ENCODE peak calls at places on chromosomes 6 and 20, in four cellular contexts. One of them, this sample, is unnamed. For H3K9me3, the result is how much of the 10 kb centered on the place peaks cover.

GRCh38 chr6:82331031-82331773 is 32.4 kb upstream of the TPBG start:
- DNase-seq in stomach: no peak
- DNase-seq in pancreas: no peak
- DNase-seq in PC-3: peak
- DNase-seq in this sample: no peak

GRCh38 chr6:128284128-128284527 is 236.3 kb downstream of the PTPRK start:
- DNase-seq in PC-3: no peak
- DNase-seq in stomach: no peak
- DNase-seq in pancreas: no peak
- DNase-seq in this sample: no peak

GRCh38 chr6:25418463-25419052 is 139.4 kb downstream of the CARMIL1 start:
- DNase-seq in PC-3: peak
- DNase-seq in pancreas: no peak
- DNase-seq in stomach: no peak
- DNase-seq in this sample: no peak

GRCh38 chr6:140897804-140898573 is 1234.7 kb upstream of the GJE1 start:
- DNase-seq in PC-3: no peak
- DNase-seq in pancreas: no peak
- DNase-seq in stomach: no peak
- DNase-seq in this sample: no peak

GRCh38 chr6:136012198-136012884 is 160.8 kb downstream of the PDE7B start:
- DNase-seq in pancreas: no peak
- DNase-seq in stomach: no peak
- DNase-seq in PC-3: peak
- DNase-seq in this sample: no peak

GRCh38 chr6:104332407-104332806 is 527.3 kb downstream of the HACE1 start:
- DNase-seq in pancreas: no peak
- DNase-seq in PC-3: no peak
- DNase-seq in stomach: no peak
- DNase-seq in this sample: no peak

GRCh38 chr20:39347626-39348025 is 385.5 kb downstream of the DHX35 start:
- DNase-seq in pancreas: no peak
- DNase-seq in stomach: no peak
- DNase-seq in PC-3: no peak
- DNase-seq in this sample: no peak

GRCh38 chr20:46399401-46399800 is 7.0 kb downstream of the ELMO2 start:
- DNase-seq in pancreas: no peak
- DNase-seq in PC-3: peak
- DNase-seq in stomach: no peak
- DNase-seq in this sample: no peak

GRCh38 chr6:31952140-31952805 is 6.4 kb downstream of the CFB start:
- DNase-seq in pancreas: peak
- DNase-seq in PC-3: peak
- DNase-seq in stomach: peak
- DNase-seq in this sample: peak

GRCh38 chr6:168671863-168672546 is 231.0 kb downstream of the SMOC2 start:
- DNase-seq in pancreas: no peak
- DNase-seq in stomach: no peak
- DNase-seq in PC-3: no peak
- DNase-seq in this sample: no peak

GRCh38 chr6:90118581-90118980 is 178.1 kb downstream of the BACH2 start:
- DNase-seq in pancreas: no peak
- DNase-seq in stomach: no peak
- DNase-seq in PC-3: no peak
- DNase-seq in this sample: no peak

GRCh38 chr20:62141397-62142251 is 1.6 kb downstream of the PSMA7 start:
- DNase-seq in PC-3: peak
- DNase-seq in pancreas: peak
- DNase-seq in stomach: no peak
- DNase-seq in this sample: no peak

GRCh38 chr20:43843096-43843964 is 71.3 kb upstream of the TOX2 start:
- DNase-seq in stomach: no peak
- DNase-seq in pancreas: no peak
- DNase-seq in PC-3: peak
- DNase-seq in this sample: no peak

GRCh38 chr6:126268087-126268486 is 71.8 kb upstream of the CENPW start:
- DNase-seq in PC-3: no peak
- DNase-seq in pancreas: no peak
- DNase-seq in stomach: no peak
- DNase-seq in this sample: no peak

GRCh38 chr6:72622094-72622540 is 253 bp downstream of the KCNQ5 start:
- DNase-seq in pancreas: no peak
- DNase-seq in stomach: peak
- DNase-seq in PC-3: no peak
- DNase-seq in this sample: no peak
- H3K27ac ChIP-seq in pancreas: no peak
- H3K27ac ChIP-seq in stomach: no peak
- H3K27ac ChIP-seq in PC-3: no peak
- H3K27ac ChIP-seq in this sample: no peak

GRCh38 chr20:3248993-3249347 is 10.0 kb upstream of the SLC4A11 start:
- DNase-seq in PC-3: no peak
- DNase-seq in pancreas: no peak
- DNase-seq in stomach: no peak
- DNase-seq in this sample: no peak
- H3K4me3 ChIP-seq in PC-3: no peak
- H3K4me3 ChIP-seq in pancreas: no peak
- H3K4me3 ChIP-seq in stomach: peak
- H3K4me3 ChIP-seq in this sample: peak

DNA sequence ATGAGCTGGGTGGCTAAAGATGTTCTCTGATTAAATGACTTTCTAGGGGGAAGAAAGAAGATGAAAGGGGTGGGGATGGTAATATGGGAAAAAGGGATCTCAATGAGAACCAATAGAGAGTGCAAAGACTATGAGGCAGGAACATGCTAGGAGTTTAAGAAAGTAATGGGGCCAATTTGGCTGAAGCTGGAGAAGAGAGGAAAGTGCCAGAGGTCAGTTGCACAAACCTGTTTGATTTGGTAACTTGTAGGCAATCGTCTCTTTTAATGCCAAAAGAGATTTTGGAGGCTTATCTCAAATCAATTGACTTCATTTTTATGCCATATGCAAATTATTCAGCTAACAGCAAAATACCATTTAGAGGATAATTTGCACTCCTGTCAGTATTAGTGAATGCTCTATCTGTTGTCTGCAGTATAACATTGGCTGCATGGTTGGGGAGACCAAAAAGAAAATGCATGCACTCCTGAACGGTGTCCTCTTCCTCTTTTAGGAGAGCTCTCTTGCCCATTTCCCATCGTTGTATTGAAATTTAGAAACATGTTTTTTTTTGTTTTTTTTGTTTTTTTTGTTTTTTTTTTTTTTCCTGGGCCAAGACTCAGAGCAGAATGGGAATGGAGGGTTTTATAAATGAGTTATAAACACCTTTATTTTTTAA is 193.9 kb downstream of the BTBD3 start:
- DNase-seq in pancreas: no peak
- DNase-seq in PC-3: no peak
- DNase-seq in stomach: no peak
- DNase-seq in this sample: no peak
- H3K9me3 ChIP-seq in pancreas: under half
- H3K9me3 ChIP-seq in PC-3: under half
- H3K9me3 ChIP-seq in stomach: under half
- H3K9me3 ChIP-seq in this sample: under half

GRCh38 chr6:132088150-132088549 is 137.0 kb upstream of the CCN2 start:
- DNase-seq in stomach: no peak
- DNase-seq in PC-3: no peak
- DNase-seq in pancreas: no peak
- DNase-seq in this sample: no peak

GRCh38 chr6:132084811-132085509 is 133.8 kb upstream of the CCN2 start:
- DNase-seq in PC-3: peak
- DNase-seq in stomach: no peak
- DNase-seq in pancreas: no peak
- DNase-seq in this sample: no peak

GRCh38 chr6:132085731-132086130 is 134.6 kb upstream of the CCN2 start:
- DNase-seq in PC-3: no peak
- DNase-seq in stomach: no peak
- DNase-seq in pancreas: no peak
- DNase-seq in this sample: no peak

GRCh38 chr6:132089173-132089572 is 138.0 kb upstream of the CCN2 start:
- DNase-seq in stomach: no peak
- DNase-seq in PC-3: no peak
- DNase-seq in pancreas: no peak
- DNase-seq in this sample: no peak

GRCh38 chr6:132087391-132087790 is 136.2 kb upstream of the CCN2 start:
- DNase-seq in stomach: no peak
- DNase-seq in PC-3: peak
- DNase-seq in pancreas: no peak
- DNase-seq in this sample: no peak
- H3K27ac ChIP-seq in stomach: no peak
- H3K27ac ChIP-seq in PC-3: no peak
- H3K27ac ChIP-seq in pancreas: no peak
- H3K27ac ChIP-seq in this sample: no peak

GRCh38 chr20:926646-927045 is 10.5 kb upstream of the ANGPT4 start:
- DNase-seq in stomach: no peak
- DNase-seq in pancreas: no peak
- DNase-seq in PC-3: no peak
- DNase-seq in this sample: no peak
- H3K4me3 ChIP-seq in stomach: no peak
- H3K4me3 ChIP-seq in pancreas: no peak
- H3K4me3 ChIP-seq in PC-3: no peak
- H3K4me3 ChIP-seq in this sample: no peak

GRCh38 chr6:147297663-147298313 is 93.6 kb downstream of the STXBP5 start:
- DNase-seq in pancreas: no peak
- DNase-seq in stomach: no peak
- DNase-seq in PC-3: no peak
- DNase-seq in this sample: no peak
- H3K9me3 ChIP-seq in pancreas: under half
- H3K9me3 ChIP-seq in stomach: under half
- H3K9me3 ChIP-seq in PC-3: under half
- H3K9me3 ChIP-seq in this sample: under half

DNA sequence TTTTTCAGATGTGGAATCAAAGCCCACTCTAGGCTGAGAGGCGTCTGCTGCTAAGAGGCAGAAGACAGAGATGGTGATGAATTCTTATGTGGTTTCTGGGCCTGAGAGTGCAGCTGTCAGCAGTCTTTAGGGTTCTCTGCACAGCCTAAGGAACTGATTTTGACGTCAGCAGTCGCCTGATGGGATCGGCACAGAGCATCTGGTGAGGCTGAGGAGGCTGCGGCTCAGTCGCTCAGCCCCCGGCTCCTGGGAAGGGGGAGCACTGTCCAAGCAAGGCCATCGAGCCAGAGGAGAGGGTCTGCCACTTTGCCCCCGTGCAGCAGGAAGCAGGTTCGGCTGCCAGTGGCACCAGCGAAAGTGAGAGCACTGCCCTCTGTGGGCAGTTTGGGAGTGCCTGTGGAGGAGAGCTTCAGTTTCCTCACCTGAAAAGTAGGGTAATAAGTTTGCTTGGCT is 92.5 kb downstream of the TCP11 start:
- DNase-seq in stomach: no peak
- DNase-seq in PC-3: no peak
- DNase-seq in pancreas: no peak
- DNase-seq in this sample: no peak
- H3K27ac ChIP-seq in stomach: peak
- H3K27ac ChIP-seq in PC-3: no peak
- H3K27ac ChIP-seq in pancreas: peak
- H3K27ac ChIP-seq in this sample: no peak